ENCODE peak calls at places on chromosomes 7 and 10, in eight cellular contexts. One of them, this sample, is unnamed.

GRCh38 chr10:3682745-3683144 is 102.3 kb downstream of the KLF6 start:
- DNase-seq in activated CD4-positive, CD25-positive, alpha-beta regulatory T cell: no peak
- DNase-seq in A172: no peak
- DNase-seq in NCI-H1092 treated with DMSO at 0.1 percent for 48 hours: no peak
- DNase-seq in neural progenitor cell: no peak
- DNase-seq in spleen: no peak
- DNase-seq in IMR-90: no peak
- DNase-seq in right cardiac atrium: no peak
- DNase-seq in this sample: no peak

GRCh38 chr10:98195132-98195531 is 60.7 kb downstream of the R3HCC1L start:
- DNase-seq in activated CD4-positive, CD25-positive, alpha-beta regulatory T cell: no peak
- DNase-seq in A172: no peak
- DNase-seq in NCI-H1092 treated with DMSO at 0.1 percent for 48 hours: no peak
- DNase-seq in neural progenitor cell: no peak
- DNase-seq in spleen: no peak
- DNase-seq in IMR-90: no peak
- DNase-seq in right cardiac atrium: no peak
- DNase-seq in this sample: no peak

GRCh38 chr7:124101173-124101768 is 68.4 kb upstream of the TMEM229A start:
- DNase-seq in activated CD4-positive, CD25-positive, alpha-beta regulatory T cell: no peak
- DNase-seq in A172: no peak
- DNase-seq in NCI-H1092 treated with DMSO at 0.1 percent for 48 hours: peak; percentile 22
- DNase-seq in neural progenitor cell: peak; percentile 56
- DNase-seq in spleen: no peak
- DNase-seq in IMR-90: peak; percentile 10
- DNase-seq in right cardiac atrium: no peak
- DNase-seq in this sample: peak; percentile 36

GRCh38 chr7:134829381-134829986 is 50.0 kb downstream of the CALD1 start:
- DNase-seq in activated CD4-positive, CD25-positive, alpha-beta regulatory T cell: no peak
- DNase-seq in A172: no peak
- DNase-seq in NCI-H1092 treated with DMSO at 0.1 percent for 48 hours: no peak
- DNase-seq in neural progenitor cell: no peak
- DNase-seq in spleen: no peak
- DNase-seq in IMR-90: no peak
- DNase-seq in right cardiac atrium: no peak
- DNase-seq in this sample: no peak

GRCh38 chr7:96183163-96183562 is 138.7 kb downstream of the SLC25A13 start:
- DNase-seq in activated CD4-positive, CD25-positive, alpha-beta regulatory T cell: no peak
- DNase-seq in A172: no peak
- DNase-seq in NCI-H1092 treated with DMSO at 0.1 percent for 48 hours: peak; percentile 14
- DNase-seq in neural progenitor cell: no peak
- DNase-seq in spleen: no peak
- DNase-seq in IMR-90: no peak
- DNase-seq in right cardiac atrium: no peak
- DNase-seq in this sample: no peak

GRCh38 chr7:42792841-42793240 is 119.0 kb downstream of the C7orf25 start:
- DNase-seq in activated CD4-positive, CD25-positive, alpha-beta regulatory T cell: no peak
- DNase-seq in A172: no peak
- DNase-seq in NCI-H1092 treated with DMSO at 0.1 percent for 48 hours: no peak
- DNase-seq in neural progenitor cell: no peak
- DNase-seq in spleen: no peak
- DNase-seq in IMR-90: no peak
- DNase-seq in right cardiac atrium: no peak
- DNase-seq in this sample: no peak

GRCh38 chr10:13930123-13930522 is 343.4 kb downstream of the PRPF18 start:
- DNase-seq in activated CD4-positive, CD25-positive, alpha-beta regulatory T cell: no peak
- DNase-seq in A172: no peak
- DNase-seq in NCI-H1092 treated with DMSO at 0.1 percent for 48 hours: no peak
- DNase-seq in neural progenitor cell: peak; percentile 6
- DNase-seq in spleen: no peak
- DNase-seq in IMR-90: no peak
- DNase-seq in right cardiac atrium: no peak
- DNase-seq in this sample: no peak

GRCh38 chr7:102306916-102307677 is 20.4 kb downstream of the SH2B2 start:
- DNase-seq in activated CD4-positive, CD25-positive, alpha-beta regulatory T cell: no peak
- DNase-seq in A172: peak; percentile 48
- DNase-seq in NCI-H1092 treated with DMSO at 0.1 percent for 48 hours: no peak
- DNase-seq in neural progenitor cell: peak; percentile 60
- DNase-seq in spleen: peak; percentile 95
- DNase-seq in IMR-90: peak; percentile 78
- DNase-seq in right cardiac atrium: peak; percentile 47
- DNase-seq in this sample: no peak

GRCh38 chr10:111579473-111579872 is 502.6 kb downstream of the ADRA2A start:
- DNase-seq in activated CD4-positive, CD25-positive, alpha-beta regulatory T cell: no peak
- DNase-seq in A172: no peak
- DNase-seq in NCI-H1092 treated with DMSO at 0.1 percent for 48 hours: no peak
- DNase-seq in neural progenitor cell: no peak
- DNase-seq in spleen: no peak
- DNase-seq in IMR-90: no peak
- DNase-seq in right cardiac atrium: no peak
- DNase-seq in this sample: no peak

GRCh38 chr7:151704969-151705743 is 171.8 kb downstream of the PRKAG2 start:
- DNase-seq in activated CD4-positive, CD25-positive, alpha-beta regulatory T cell: no peak
- DNase-seq in A172: no peak
- DNase-seq in NCI-H1092 treated with DMSO at 0.1 percent for 48 hours: no peak
- DNase-seq in neural progenitor cell: peak; percentile 78
- DNase-seq in spleen: no peak
- DNase-seq in IMR-90: no peak
- DNase-seq in right cardiac atrium: no peak
- DNase-seq in this sample: no peak

GRCh38 chr7:35680403-35681013 is 14.4 kb downstream of the HERPUD2 start:
- DNase-seq in activated CD4-positive, CD25-positive, alpha-beta regulatory T cell: no peak
- DNase-seq in A172: no peak
- DNase-seq in NCI-H1092 treated with DMSO at 0.1 percent for 48 hours: no peak
- DNase-seq in neural progenitor cell: no peak
- DNase-seq in spleen: no peak
- DNase-seq in IMR-90: no peak
- DNase-seq in right cardiac atrium: no peak
- DNase-seq in this sample: no peak